ENCODE peak calls at places on chromosomes 7 and 10, in eight cellular contexts. W is AG09319, H is BJ, C is uterus, S is K562, F is OCI-LY7, E is PC-3, Y is lower lobe of right lung. U is an unnamed sample.

GRCh38 chr7:108016841-108017775 is 14.1 kb upstream of the LAMB1 start:
- DNase-seq in W (no peak), H (no peak), C (no peak), S (peak), F (peak), E (peak), Y (no peak), U (peak)

GRCh38 chr10:119737827-119738226 is 12.0 kb downstream of the INPP5F start:
- DNase-seq in W (peak), H (no peak), C (no peak), S (peak), F (no peak), E (peak), Y (no peak), U (peak)

GRCh38 chr7:101586078-101586941 is 42.8 kb downstream of the MYL10 start:
- DNase-seq in W (no peak), H (no peak), C (no peak), S (no peak), F (no peak), E (no peak), Y (no peak), U (no peak)

GRCh38 chr10:3757250-3757637 is 27.8 kb downstream of the KLF6 start:
- DNase-seq in W (no peak), H (no peak), C (no peak), S (no peak), F (peak), E (no peak), Y (no peak), U (no peak)

GRCh38 chr10:110989016-110989415 is 69.6 kb downstream of the SHOC2 start:
- DNase-seq in W (no peak), H (no peak), C (no peak), S (no peak), F (no peak), E (peak), Y (no peak), U (no peak)

GRCh38 chr7:155998328-155998691 is 186.0 kb upstream of the SHH start:
- DNase-seq in W (no peak), H (no peak), C (no peak), S (no peak), F (no peak), E (no peak), Y (no peak), U (no peak)

GRCh38 chr10:31133628-31134302 is 102.1 kb upstream of the ZNF438 start:
- DNase-seq in W (no peak), H (no peak), C (peak), S (peak), F (peak), E (no peak), Y (peak), U (no peak)

GRCh38 chr10:21172774-21173432 is 275.8 kb upstream of the NEBL start:
- DNase-seq in W (no peak), H (no peak), C (no peak), S (no peak), F (no peak), E (peak), Y (peak), U (no peak)

GRCh38 chr7:76316984-76317781 is 14.7 kb downstream of the HSPB1 start:
- DNase-seq in W (no peak), H (no peak), C (no peak), S (peak), F (no peak), E (no peak), Y (peak), U (no peak)

GRCh38 chr7:25856056-25856780 is 295.8 kb upstream of the NFE2L3 start:
- DNase-seq in W (no peak), H (no peak), C (no peak), S (peak), F (no peak), E (no peak), Y (no peak), U (no peak)

GRCh38 chr7:8217200-8218068 is 44.5 kb downstream of the ICA1 start:
- DNase-seq in W (peak), H (peak), C (no peak), S (peak), F (peak), E (peak), Y (no peak), U (peak)

GRCh38 chr7:29309041-29309860 is 114.7 kb downstream of the CHN2 start:
- DNase-seq in W (no peak), H (no peak), C (no peak), S (no peak), F (no peak), E (peak), Y (no peak), U (no peak)
- TF ChIP-seq CTCF in W (no peak), H (no peak), C (no peak), S (no peak), F (no peak), E (peak), Y (no peak), U (no peak)

DNA sequence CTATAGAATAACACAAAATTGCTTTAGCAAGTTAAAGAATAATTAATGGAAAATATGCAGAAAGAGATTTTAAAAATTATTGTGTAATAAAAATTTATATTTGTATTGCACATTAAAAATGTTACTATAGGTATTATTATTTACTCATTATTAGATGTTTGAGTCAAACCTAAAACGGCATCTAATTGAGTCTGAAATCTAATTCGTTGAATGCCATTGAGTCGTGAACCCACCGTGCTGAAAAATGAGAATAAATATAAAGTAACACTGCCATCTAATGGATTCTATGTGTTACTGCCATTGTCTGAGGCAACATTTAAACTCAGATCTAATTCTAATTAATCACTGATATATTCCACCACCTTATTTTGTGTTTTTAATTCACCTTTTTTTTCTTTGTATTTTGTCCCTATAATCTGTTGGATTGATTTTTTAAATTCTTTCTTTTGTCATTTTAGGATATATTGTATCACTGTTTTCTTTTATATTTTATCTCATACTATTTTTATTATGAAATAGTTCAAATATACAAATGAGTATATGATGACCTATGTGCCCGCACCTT is 62.2 kb downstream of the SAMD9 start:
- DNase-seq in W (no peak), H (no peak), C (no peak), S (peak), F (peak), E (peak), Y (no peak), U (peak)
- TF ChIP-seq CTCF in W (peak), H (peak), C (peak), S (peak), F (peak), E (peak), Y (peak), U (peak)

GRCh38 chr7:150966002-150966401 is 12.1 kb downstream of the KCNH2 start:
- DNase-seq in W (no peak), H (no peak), C (no peak), S (peak), F (peak), E (no peak), Y (no peak), U (no peak)
- TF ChIP-seq CTCF in W (peak), H (peak), C (no peak), S (peak), F (no peak), E (peak), Y (peak), U (peak)

GRCh38 chr10:113780681-113781250 is 29.3 kb downstream of the PLEKHS1 start:
- DNase-seq in W (no peak), H (no peak), C (no peak), S (no peak), F (no peak), E (no peak), Y (no peak), U (no peak)
- TF ChIP-seq CTCF in W (no peak), H (peak), C (no peak), S (peak), F (no peak), E (no peak), Y (no peak), U (peak)

GRCh38 chr10:114548662-114549061 is 109.4 kb downstream of the ABLIM1 start:
- DNase-seq in W (peak), H (no peak), C (peak), S (peak), F (peak), E (peak), Y (no peak), U (peak)
- TF ChIP-seq CTCF in W (peak), H (peak), C (peak), S (peak), F (peak), E (peak), Y (peak), U (peak)

GRCh38 chr7:139828880-139829653 is at the start of gene TBXAS1:
- DNase-seq in W (no peak), H (no peak), C (no peak), S (no peak), F (peak), E (peak), Y (peak), U (no peak)

GRCh38 chr7:139825666-139826290 is 3.3 kb upstream of the TBXAS1 start:
- DNase-seq in W (no peak), H (no peak), C (no peak), S (peak), F (no peak), E (peak), Y (no peak), U (peak)

GRCh38 chr7:139828446-139828845 is 618 bp upstream of the TBXAS1 start:
- DNase-seq in W (no peak), H (no peak), C (no peak), S (no peak), F (no peak), E (no peak), Y (no peak), U (no peak)

GRCh38 chr7:139829654-139830130 is 628 bp downstream of the TBXAS1 start:
- DNase-seq in W (no peak), H (no peak), C (no peak), S (no peak), F (no peak), E (no peak), Y (no peak), U (no peak)

GRCh38 chr7:139827042-139827441 is 2.0 kb upstream of the TBXAS1 start:
- DNase-seq in W (no peak), H (no peak), C (no peak), S (peak), F (peak), E (peak), Y (no peak), U (no peak)
- TF ChIP-seq CTCF in W (no peak), H (no peak), C (no peak), S (peak), F (peak), E (no peak), Y (no peak), U (no peak)

U was measured in HFFc6.